ENCODE peak calls at places on chromosomes 6 and 20, in four cellular contexts. F, L, W and D are unnamed samples.

GRCh38 chr20:17723301-17723691 is 23.5 kb downstream of the BANF2 start:
- DNase-seq in F (no peak), L (no peak), W (no peak), D (no peak)

GRCh38 chr6:153553627-153554026 is 422.5 kb upstream of the RGS17 start:
- DNase-seq in F (no peak), L (no peak), W (no peak), D (no peak)

GRCh38 chr6:97401533-97401932 is 118.5 kb upstream of the MMS22L start:
- DNase-seq in F (no peak), L (no peak), W (no peak), D (no peak)

GRCh38 chr6:164412566-164412965 is 896.8 kb downstream of the C6orf118 start:
- DNase-seq in F (no peak), L (no peak), W (no peak), D (no peak)

GRCh38 chr20:20551409-20551808 is 161.0 kb downstream of the RALGAPA2 start:
- DNase-seq in F (no peak), L (no peak), W (no peak), D (no peak)

GRCh38 chr20:23199356-23199755 is 113.2 kb upstream of the CD93 start:
- DNase-seq in F (no peak), L (no peak), W (no peak), D (no peak)

GRCh38 chr6:129181001-129181400 is 298.1 kb downstream of the LAMA2 start:
- DNase-seq in F (no peak), L (no peak), W (no peak), D (no peak)

GRCh38 chr6:47752801-47753200 is 29.0 kb upstream of the OPN5 start:
- DNase-seq in F (no peak), L (no peak), W (no peak), D (no peak)

GRCh38 chr6:35663447-35664235 is 25.1 kb downstream of the FKBP5 start:
- DNase-seq in F (no peak), L (no peak), W (peak; percentile 23), D (no peak)

GRCh38 chr20:63977392-63978276 is 1.8 kb downstream of the SAMD10 start:
- DNase-seq in F (peak; percentile 40), L (peak; percentile 55), W (no peak), D (peak; percentile 50)

GRCh38 chr20:4012631-4013030 is 2.7 kb downstream of the RNF24 start:
- DNase-seq in F (no peak), L (no peak), W (no peak), D (no peak)

GRCh38 chr6:155417454-155417853 is 38.2 kb downstream of the NOX3 start:
- DNase-seq in F (no peak), L (no peak), W (peak; percentile 15), D (no peak)

GRCh38 chr6:101740631-101741030 is 347.1 kb downstream of the GRIK2 start:
- DNase-seq in F (no peak), L (no peak), W (no peak), D (no peak)

GRCh38 chr6:71309666-71310065 is 21.1 kb downstream of the OGFRL1 start:
- DNase-seq in F (no peak), L (no peak), W (no peak), D (no peak)

GRCh38 chr6:128280960-128281359 is 239.4 kb downstream of the PTPRK start:
- DNase-seq in F (no peak), L (no peak), W (no peak), D (no peak)

GRCh38 chr6:160227038-160227768 is 31.4 kb downstream of the SLC22A2 start:
- DNase-seq in F (no peak), L (no peak), W (no peak), D (no peak)

GRCh38 chr20:63538204-63539091 is 1.3 kb upstream of the PTK6 start:
- DNase-seq in F (no peak), L (no peak), W (no peak), D (peak; percentile 40)

GRCh38 chr6:24385536-24386269 is 17.0 kb upstream of the MRS2 start:
- DNase-seq in F (no peak), L (no peak), W (no peak), D (no peak)

GRCh38 chr6:6772751-6773150 is 184.2 kb downstream of the LY86 start:
- DNase-seq in F (no peak), L (no peak), W (no peak), D (no peak)

GRCh38 chr20:25588491-25588890 is 3.2 kb upstream of the NINL start:
- DNase-seq in F (no peak), L (no peak), W (no peak), D (no peak)

GRCh38 chr6:103797738-103798137 is 1062.0 kb downstream of the HACE1 start:
- DNase-seq in F (no peak), L (no peak), W (no peak), D (no peak)

GRCh38 chr20:43949741-43950618 is 35.3 kb downstream of the TOX2 start:
- DNase-seq in F (peak; percentile 77), L (peak; percentile 46), W (peak; percentile 75), D (peak; percentile 66)

GRCh38 chr6:11207199-11207968 is 25.1 kb downstream of the NEDD9 start:
- DNase-seq in F (peak; percentile 62), L (no peak), W (no peak), D (no peak)

GRCh38 chr6:160831751-160832150 is 129.7 kb downstream of the PLG start:
- DNase-seq in F (no peak), L (no peak), W (no peak), D (no peak)

GRCh38 chr20:57523782-57524181 is 1.2 kb downstream of the CTCFL start:
- DNase-seq in F (no peak), L (no peak), W (no peak), D (no peak)

GRCh38 chr6:20402181-20403079 is 751 bp downstream of the E2F3 start:
- DNase-seq in F (peak; percentile 60), L (peak; percentile 15), W (peak; percentile 43), D (peak; percentile 25)

GRCh38 chr6:37696220-37696840 is 1.4 kb downstream of the MDGA1 start:
- DNase-seq in F (no peak), L (peak; percentile 17), W (peak; percentile 61), D (peak; percentile 22)

GRCh38 chr6:73632346-73632745 is 21.4 kb downstream of the SLC17A5 start:
- DNase-seq in F (no peak), L (no peak), W (no peak), D (no peak)

GRCh38 chr6:15871211-15871770 is 208.5 kb upstream of the DTNBP1 start:
- DNase-seq in F (no peak), L (no peak), W (no peak), D (no peak)

GRCh38 chr6:157563611-157564284 is 182.8 kb downstream of the ZDHHC14 start:
- DNase-seq in F (no peak), L (no peak), W (peak; percentile 80), D (no peak)